ENCODE peak calls at places on chromosome 13, in ten cellular contexts. P is PC-3, C is A549, X is ovary, U is activated B cell treated with CpG ODN at 0.5 μM for 24 hours, L is cardiac muscle cell, N is endodermal cell, E is fibroblast of pulmonary artery, I is suprapubic skin, O is mucosa of descending colon. K is an unnamed sample.

GRCh38 chr13:80235559-80236296 is 105.2 kb downstream of the SPRY2 start:
- DNase-seq in P (peak), C (peak), X (no peak), U (no peak), L (peak), N (no peak), E (peak), I (no peak), O (peak), K (no peak)

GRCh38 chr13:79642596-79642995 is 161.6 kb downstream of the NDFIP2 start:
- DNase-seq in P (no peak), C (no peak), X (no peak), U (no peak), L (no peak), N (no peak), E (peak), I (no peak), O (no peak), K (no peak)

GRCh38 chr13:39406688-39407087 is 196.3 kb downstream of the LHFPL6 start:
- DNase-seq in P (peak), C (no peak), X (no peak), U (no peak), L (no peak), N (no peak), E (no peak), I (no peak), O (no peak), K (no peak)

GRCh38 chr13:21749410-21749809 is 78.5 kb downstream of the FGF9 start:
- DNase-seq in P (peak), C (no peak), X (no peak), U (no peak), L (no peak), N (no peak), E (no peak), I (no peak), O (no peak), K (no peak)

GRCh38 chr13:105327727-105328126 is 1207.7 kb downstream of the EFNB2 start:
- DNase-seq in P (no peak), C (no peak), X (no peak), U (no peak), L (no peak), N (no peak), E (no peak), I (no peak), O (no peak), K (no peak)

GRCh38 chr13:78780708-78781107 is 121.8 kb upstream of the OBI1 start:
- DNase-seq in P (no peak), C (no peak), X (no peak), U (no peak), L (no peak), N (no peak), E (no peak), I (no peak), O (no peak), K (no peak)

GRCh38 chr13:75864718-75865117 is 228.6 kb downstream of the LMO7 start:
- DNase-seq in P (peak), C (peak), X (no peak), U (no peak), L (no peak), N (no peak), E (peak), I (no peak), O (no peak), K (no peak)

GRCh38 chr13:74751739-74752138 is 617.5 kb upstream of the KLF12 start:
- DNase-seq in P (no peak), C (no peak), X (no peak), U (no peak), L (no peak), N (no peak), E (no peak), I (no peak), O (no peak), K (no peak)

GRCh38 chr13:50892162-50892944 is 17.2 kb upstream of the RNASEH2B start:
- DNase-seq in P (no peak), C (no peak), X (no peak), U (no peak), L (no peak), N (no peak), E (no peak), I (no peak), O (peak), K (no peak)

GRCh38 chr13:91133941-91134772 is 213.3 kb upstream of the MIR17HG start:
- DNase-seq in P (peak), C (peak), X (no peak), U (no peak), L (peak), N (peak), E (peak), I (no peak), O (peak), K (peak)

GRCh38 chr13:113646376-113646775 is 11.6 kb downstream of the ATP4B start:
- DNase-seq in P (no peak), C (no peak), X (no peak), U (no peak), L (no peak), N (no peak), E (no peak), I (peak), O (peak), K (no peak)

GRCh38 chr13:110305949-110306339 is 1.0 kb downstream of the COL4A1 start:
- DNase-seq in P (peak), C (no peak), X (no peak), U (no peak), L (no peak), N (peak), E (peak), I (peak), O (no peak), K (no peak)

GRCh38 chr13:113860051-113860471 is 3.8 kb downstream of the GAS6 start:
- DNase-seq in P (no peak), C (no peak), X (peak), U (no peak), L (no peak), N (peak), E (no peak), I (no peak), O (peak), K (no peak)

GRCh38 chr13:114110091-114110829 is 22.2 kb downstream of the RASA3 start:
- DNase-seq in P (no peak), C (peak), X (peak), U (peak), L (no peak), N (peak), E (no peak), I (no peak), O (no peak), K (no peak)

GRCh38 chr13:106210327-106210726 is 325.1 kb downstream of the EFNB2 start:
- DNase-seq in P (no peak), C (no peak), X (no peak), U (no peak), L (peak), N (no peak), E (peak), I (no peak), O (no peak), K (no peak)

GRCh38 chr13:51317262-51317661 is 22.2 kb upstream of the SERPINE3 start:
- DNase-seq in P (peak), C (peak), X (no peak), U (no peak), L (no peak), N (no peak), E (no peak), I (no peak), O (no peak), K (no peak)

GRCh38 chr13:106804996-106805395 is 237.1 kb upstream of the ARGLU1 start:
- DNase-seq in P (no peak), C (no peak), X (no peak), U (no peak), L (no peak), N (no peak), E (no peak), I (no peak), O (no peak), K (no peak)

GRCh38 chr13:78827471-78827870 is 168.5 kb upstream of the OBI1 start:
- DNase-seq in P (no peak), C (peak), X (no peak), U (no peak), L (no peak), N (peak), E (no peak), I (no peak), O (no peak), K (no peak)

GRCh38 chr13:23901365-23901764 is 4.1 kb upstream of the C1QTNF9B start:
- DNase-seq in P (peak), C (no peak), X (no peak), U (no peak), L (no peak), N (no peak), E (no peak), I (no peak), O (no peak), K (no peak)

GRCh38 chr13:50580684-50581305 is 262.7 kb downstream of the DLEU7 start:
- DNase-seq in P (no peak), C (no peak), X (no peak), U (no peak), L (peak), N (no peak), E (peak), I (no peak), O (no peak), K (no peak)

GRCh38 chr13:88932950-88933349 is 1261.8 kb downstream of the SLITRK5 start:
- DNase-seq in P (no peak), C (no peak), X (no peak), U (no peak), L (no peak), N (no peak), E (no peak), I (no peak), O (no peak), K (no peak)

GRCh38 chr13:49938921-49939320 is 2.8 kb upstream of the SPRYD7 start:
- DNase-seq in P (no peak), C (no peak), X (peak), U (no peak), L (no peak), N (no peak), E (no peak), I (no peak), O (peak), K (no peak)

GRCh38 chr13:59094149-59094548 is 1069.6 kb downstream of the DIAPH3 start:
- DNase-seq in P (peak), C (no peak), X (no peak), U (no peak), L (no peak), N (no peak), E (peak), I (no peak), O (no peak), K (no peak)

GRCh38 chr13:103000157-103000556 is 66.1 kb downstream of the SLC10A2 start:
- DNase-seq in P (no peak), C (no peak), X (no peak), U (no peak), L (no peak), N (no peak), E (no peak), I (no peak), O (no peak), K (no peak)

GRCh38 chr13:73060251-73061160 is 1.7 kb downstream of the KLF5 start:
- DNase-seq in P (peak), C (no peak), X (peak), U (no peak), L (no peak), N (no peak), E (peak), I (no peak), O (peak), K (no peak)

GRCh38 chr13:37868691-37869505 is 674 bp downstream of the TRPC4 start:
- DNase-seq in P (no peak), C (no peak), X (no peak), U (no peak), L (peak), N (peak), E (peak), I (no peak), O (no peak), K (no peak)

GRCh38 chr13:95781016-95781415 is 104.1 kb downstream of the DNAJC3 start:
- DNase-seq in P (no peak), C (no peak), X (no peak), U (no peak), L (no peak), N (no peak), E (no peak), I (no peak), O (no peak), K (no peak)

GRCh38 chr13:37534181-37534580 is 64.4 kb downstream of the POSTN start:
- DNase-seq in P (peak), C (no peak), X (no peak), U (no peak), L (no peak), N (no peak), E (peak), I (no peak), O (no peak), K (no peak)

GRCh38 chr13:111066544-111066943 is 48.6 kb upstream of the ARHGEF7 start:
- DNase-seq in P (no peak), C (no peak), X (peak), U (no peak), L (no peak), N (no peak), E (no peak), I (no peak), O (no peak), K (no peak)

GRCh38 chr13:45851171-45851889 is at the start of gene SIAH3:
- DNase-seq in P (no peak), C (peak), X (no peak), U (no peak), L (peak), N (peak), E (peak), I (no peak), O (no peak), K (no peak)

GRCh38 chr13:34019870-34020269 is 201.9 kb downstream of the RFC3 start:
- DNase-seq in P (no peak), C (peak), X (no peak), U (no peak), L (no peak), N (no peak), E (no peak), I (no peak), O (peak), K (no peak)

GRCh38 chr13:71674776-71675352 is 192.1 kb downstream of the DACH1 start:
- DNase-seq in P (no peak), C (no peak), X (no peak), U (no peak), L (no peak), N (no peak), E (no peak), I (no peak), O (no peak), K (no peak)

GRCh38 chr13:96821971-96822370 is 172.3 kb downstream of the OXGR1 start:
- DNase-seq in P (no peak), C (no peak), X (no peak), U (no peak), L (no peak), N (no peak), E (no peak), I (no peak), O (no peak), K (no peak)

GRCh38 chr13:94006271-94006670 is 473.2 kb downstream of the DCT start:
- DNase-seq in P (no peak), C (no peak), X (no peak), U (no peak), L (no peak), N (no peak), E (no peak), I (no peak), O (no peak), K (no peak)

GRCh38 chr13:94435604-94436226 is 43.8 kb downstream of the DCT start:
- DNase-seq in P (peak), C (peak), X (no peak), U (no peak), L (peak), N (no peak), E (peak), I (no peak), O (no peak), K (no peak)

GRCh38 chr13:109157275-109157674 is 527.9 kb downstream of the MYO16 start:
- DNase-seq in P (no peak), C (no peak), X (no peak), U (no peak), L (no peak), N (peak), E (no peak), I (no peak), O (no peak), K (no peak)

GRCh38 chr13:109156181-109156935 is 526.9 kb downstream of the MYO16 start:
- DNase-seq in P (peak), C (peak), X (no peak), U (no peak), L (no peak), N (no peak), E (peak), I (no peak), O (no peak), K (no peak)

GRCh38 chr13:109154146-109154545 is 524.7 kb downstream of the MYO16 start:
- DNase-seq in P (peak), C (peak), X (peak), U (no peak), L (no peak), N (no peak), E (no peak), I (no peak), O (no peak), K (no peak)

GRCh38 chr13:109154546-109154945 is 525.1 kb downstream of the MYO16 start:
- DNase-seq in P (no peak), C (peak), X (no peak), U (no peak), L (no peak), N (no peak), E (no peak), I (no peak), O (no peak), K (no peak)

GRCh38 chr13:109155301-109155761 is 525.9 kb downstream of the MYO16 start:
- DNase-seq in P (peak), C (peak), X (no peak), U (no peak), L (no peak), N (no peak), E (peak), I (no peak), O (no peak), K (no peak)
- TF ChIP-seq CTCF in P (peak), C (no peak), X (no peak), U (no peak), L (no peak), N (no peak), E (no peak), I (no peak), O (no peak), K (no peak)

DNA sequence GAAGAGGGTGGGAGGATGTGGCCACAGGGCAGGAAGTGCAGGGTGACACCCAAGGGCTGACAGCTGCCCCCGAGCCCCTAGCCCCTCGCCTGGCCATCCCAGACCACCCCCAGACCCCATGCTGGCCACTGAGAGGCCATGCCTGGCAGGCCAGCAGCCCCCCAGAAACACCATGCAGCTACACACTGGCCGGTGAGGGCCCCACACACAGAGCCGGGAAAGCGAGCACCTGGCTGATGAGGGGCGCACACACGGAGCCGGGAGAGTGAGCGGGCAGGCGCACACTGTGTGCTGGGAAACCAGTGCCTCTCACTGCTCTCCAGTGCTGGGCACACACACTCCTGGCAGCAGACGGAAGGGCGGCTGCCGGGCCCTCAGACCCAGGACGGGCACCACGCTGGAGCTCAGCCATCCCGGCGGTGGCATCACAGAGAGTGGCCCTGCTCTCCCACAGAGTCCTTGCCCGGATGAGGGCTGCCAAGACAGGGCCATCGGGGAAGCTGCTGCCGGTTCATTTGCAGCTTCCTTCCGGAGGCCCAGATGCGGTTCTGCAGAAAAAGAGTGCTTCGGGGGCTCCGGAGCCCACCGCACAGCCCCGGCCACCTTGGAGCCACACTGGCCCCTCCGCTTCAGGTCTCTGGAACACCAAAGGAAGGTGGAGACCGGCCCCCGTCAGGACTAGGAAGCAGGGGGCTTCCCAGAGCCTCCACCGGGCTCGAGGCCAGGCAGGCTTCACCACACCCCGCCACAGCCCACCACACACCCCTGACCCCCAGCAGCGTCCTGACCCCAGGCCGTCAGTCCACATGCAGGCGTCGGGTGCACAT is 76.4 kb downstream of the SPACA7 start:
- DNase-seq in P (no peak), C (no peak), X (no peak), U (no peak), L (no peak), N (peak), E (no peak), I (no peak), O (no peak), K (no peak)
- TF ChIP-seq CTCF in P (no peak), C (no peak), X (no peak), U (no peak), L (no peak), N (no peak), E (no peak), I (no peak), O (no peak), K (no peak)

DNA sequence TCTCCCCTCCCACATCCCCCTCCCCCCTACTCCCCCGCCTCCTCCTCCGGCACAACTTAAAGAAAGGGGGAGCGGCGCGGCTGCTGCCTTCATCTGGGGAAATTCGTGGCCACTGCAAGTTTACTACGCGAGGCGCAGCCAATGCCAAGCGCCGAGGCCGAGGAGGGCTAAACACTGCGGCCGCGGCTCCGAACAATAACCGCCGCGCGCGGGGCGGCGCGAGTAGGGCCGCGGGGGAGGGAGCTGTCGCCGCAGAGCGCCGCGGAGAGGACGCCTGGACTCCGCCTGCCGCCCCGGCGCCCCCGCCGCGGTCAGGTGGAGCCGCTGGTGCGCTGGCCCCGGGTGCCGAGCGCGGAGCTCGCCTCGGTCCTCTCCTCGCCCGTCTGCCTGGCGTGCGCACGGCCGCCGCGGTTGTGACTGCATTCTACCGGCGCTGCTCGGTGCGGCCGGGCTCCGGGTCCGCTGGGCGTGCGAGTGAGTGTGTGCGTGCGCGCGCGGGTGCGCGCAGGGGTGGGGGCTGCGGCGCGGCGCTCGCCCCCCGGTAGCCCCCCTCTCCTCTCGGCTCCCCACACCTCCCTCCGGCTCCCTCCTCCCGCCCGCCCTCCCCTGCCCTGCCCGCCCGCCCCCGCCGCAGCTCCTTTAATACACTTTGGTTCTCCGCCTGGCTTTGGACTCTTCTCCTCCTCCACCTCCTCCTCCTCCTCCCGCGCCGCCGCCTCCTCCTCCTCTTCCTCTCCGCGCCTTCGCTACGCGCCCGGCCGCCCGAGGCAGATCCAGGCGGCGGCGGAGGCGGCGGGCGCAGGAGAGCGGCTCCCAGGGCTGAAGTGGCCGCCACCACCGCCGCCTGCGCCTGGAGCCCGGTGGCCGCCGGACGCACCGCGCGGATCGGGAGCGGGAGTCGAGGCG is at the start of gene ZIC2:
- DNase-seq in P (peak), C (peak), X (no peak), U (no peak), L (peak), N (peak), E (no peak), I (peak), O (no peak), K (no peak)
- TF ChIP-seq CTCF in P (no peak), C (no peak), X (no peak), U (no peak), L (no peak), N (no peak), E (no peak), I (no peak), O (no peak), K (no peak)

GRCh38 chr13:61880576-61881283 is 465.1 kb upstream of the PCDH20 start:
- DNase-seq in P (peak), C (peak), X (no peak), U (no peak), L (peak), N (peak), E (peak), I (no peak), O (peak), K (no peak)
- TF ChIP-seq CTCF in P (peak), C (peak), X (no peak), U (no peak), L (peak), N (peak), E (peak), I (no peak), O (no peak), K (peak)